ENCODE peak calls at places on chromosome 1, in ten cellular contexts. A is breast epithelium, E is mammary epithelial cell, S is A673, M is pancreas, P is adrenal gland, U is Panc1, D is colonic mucosa, I is heart right ventricle, G is left lung. L is an unnamed sample. For H3K4me1, the result is how much of the 10 kb centered on the place peaks cover.

GRCh38 chr1:178055093-178055492 is 38.8 kb upstream of the RASAL2 start:
- DNase-seq in A (no peak), E (no peak), S (no peak), M (no peak), P (peak), U (peak), D (peak), I (peak), G (peak), L (peak)

GRCh38 chr1:81607886-81608285 is 192.8 kb upstream of the ADGRL2 start:
- DNase-seq in A (no peak), E (no peak), S (no peak), M (no peak), P (no peak), U (no peak), D (no peak), I (no peak), G (no peak), L (no peak)

GRCh38 chr1:84574936-84575335 is 696 bp upstream of the CTBS start:
- DNase-seq in A (no peak), E (no peak), S (no peak), M (no peak), P (no peak), U (no peak), D (no peak), I (no peak), G (no peak), L (no peak)

GRCh38 chr1:234731371-234732085 is 121.5 kb upstream of the IRF2BP2 start:
- DNase-seq in A (no peak), E (peak), S (no peak), M (no peak), P (no peak), U (no peak), D (no peak), I (no peak), G (no peak), L (no peak)

GRCh38 chr1:41017141-41018024 is 4.1 kb downstream of the SLFNL1 start:
- DNase-seq in A (no peak), E (no peak), S (no peak), M (no peak), P (no peak), U (no peak), D (no peak), I (no peak), G (no peak), L (no peak)

GRCh38 chr1:54335396-54336056 is 70.7 kb downstream of the SSBP3 start:
- DNase-seq in A (no peak), E (peak), S (peak), M (peak), P (peak), U (no peak), D (peak), I (peak), G (peak), L (peak)

GRCh38 chr1:85374160-85374559 is 90.8 kb downstream of the DDAH1 start:
- DNase-seq in A (no peak), E (peak), S (no peak), M (no peak), P (peak), U (peak), D (no peak), I (no peak), G (no peak), L (no peak)

GRCh38 chr1:38052750-38053415 is 6.3 kb upstream of the POU3F1 start:
- DNase-seq in A (no peak), E (no peak), S (no peak), M (no peak), P (no peak), U (no peak), D (no peak), I (no peak), G (no peak), L (no peak)

GRCh38 chr1:46166521-46167462 is 8.1 kb upstream of the TSPAN1 start:
- DNase-seq in A (no peak), E (no peak), S (no peak), M (no peak), P (peak), U (no peak), D (peak), I (peak), G (peak), L (peak)

GRCh38 chr1:28249013-28249870 is 10.1 kb upstream of the SESN2 start:
- DNase-seq in A (no peak), E (peak), S (peak), M (peak), P (peak), U (no peak), D (peak), I (peak), G (peak), L (no peak)

GRCh38 chr1:5141750-5142149 is 487.3 kb downstream of the AJAP1 start:
- DNase-seq in A (no peak), E (no peak), S (no peak), M (peak), P (no peak), U (no peak), D (no peak), I (no peak), G (no peak), L (no peak)

GRCh38 chr1:229855999-229856650 is 210.9 kb upstream of the GALNT2 start:
- DNase-seq in A (no peak), E (no peak), S (no peak), M (peak), P (no peak), U (no peak), D (no peak), I (no peak), G (no peak), L (no peak)

GRCh38 chr1:32014199-32014936 is 700 bp downstream of the KHDRBS1 start:
- DNase-seq in A (peak), E (peak), S (peak), M (peak), P (peak), U (no peak), D (peak), I (peak), G (peak), L (peak)

GRCh38 chr1:34816778-34817177 is 24.0 kb downstream of the GJA4 start:
- DNase-seq in A (no peak), E (no peak), S (no peak), M (no peak), P (no peak), U (no peak), D (peak), I (no peak), G (no peak), L (no peak)

GRCh38 chr1:37250371-37250770 is 216.1 kb upstream of the GRIK3 start:
- DNase-seq in A (no peak), E (no peak), S (no peak), M (no peak), P (no peak), U (no peak), D (no peak), I (no peak), G (no peak), L (no peak)

GRCh38 chr1:2894381-2895041 is 93.0 kb upstream of the TTC34 start:
- DNase-seq in A (no peak), E (no peak), S (no peak), M (no peak), P (no peak), U (no peak), D (no peak), I (no peak), G (no peak), L (no peak)

GRCh38 chr1:228034954-228035837 is 28.4 kb downstream of the WNT3A start:
- DNase-seq in A (peak), E (no peak), S (no peak), M (no peak), P (no peak), U (no peak), D (no peak), I (no peak), G (peak), L (no peak)

GRCh38 chr1:178031856-178032320 is 62.0 kb upstream of the RASAL2 start:
- DNase-seq in A (peak), E (peak), S (peak), M (peak), P (peak), U (no peak), D (peak), I (peak), G (peak), L (peak)

GRCh38 chr1:22794691-22795090 is 84.1 kb downstream of the EPHB2 start:
- DNase-seq in A (no peak), E (no peak), S (no peak), M (no peak), P (no peak), U (no peak), D (peak), I (no peak), G (no peak), L (peak)

GRCh38 chr1:89262643-89263042 is 10.0 kb downstream of the GBP5 start:
- DNase-seq in A (no peak), E (peak), S (peak), M (no peak), P (no peak), U (no peak), D (no peak), I (no peak), G (no peak), L (no peak)

GRCh38 chr1:30763654-30764248 is 6.2 kb upstream of the LAPTM5 start:
- DNase-seq in A (no peak), E (no peak), S (no peak), M (no peak), P (peak), U (no peak), D (no peak), I (no peak), G (no peak), L (no peak)

GRCh38 chr1:21778405-21778727 is 4.6 kb downstream of the USP48 start:
- DNase-seq in A (no peak), E (no peak), S (no peak), M (no peak), P (no peak), U (no peak), D (no peak), I (no peak), G (no peak), L (no peak)

GRCh38 chr1:21764615-21765423 is 18.1 kb downstream of the USP48 start:
- DNase-seq in A (no peak), E (peak), S (peak), M (peak), P (peak), U (no peak), D (no peak), I (peak), G (peak), L (peak)

GRCh38 chr1:66446261-66447001 is 87.5 kb upstream of the SGIP1 start:
- DNase-seq in A (no peak), E (peak), S (peak), M (peak), P (no peak), U (peak), D (peak), I (no peak), G (no peak), L (peak)

GRCh38 chr1:150235436-150235851 is 468 bp downstream of the ANP32E start:
- DNase-seq in A (peak), E (no peak), S (peak), M (no peak), P (no peak), U (no peak), D (no peak), I (no peak), G (no peak), L (no peak)

DNA sequence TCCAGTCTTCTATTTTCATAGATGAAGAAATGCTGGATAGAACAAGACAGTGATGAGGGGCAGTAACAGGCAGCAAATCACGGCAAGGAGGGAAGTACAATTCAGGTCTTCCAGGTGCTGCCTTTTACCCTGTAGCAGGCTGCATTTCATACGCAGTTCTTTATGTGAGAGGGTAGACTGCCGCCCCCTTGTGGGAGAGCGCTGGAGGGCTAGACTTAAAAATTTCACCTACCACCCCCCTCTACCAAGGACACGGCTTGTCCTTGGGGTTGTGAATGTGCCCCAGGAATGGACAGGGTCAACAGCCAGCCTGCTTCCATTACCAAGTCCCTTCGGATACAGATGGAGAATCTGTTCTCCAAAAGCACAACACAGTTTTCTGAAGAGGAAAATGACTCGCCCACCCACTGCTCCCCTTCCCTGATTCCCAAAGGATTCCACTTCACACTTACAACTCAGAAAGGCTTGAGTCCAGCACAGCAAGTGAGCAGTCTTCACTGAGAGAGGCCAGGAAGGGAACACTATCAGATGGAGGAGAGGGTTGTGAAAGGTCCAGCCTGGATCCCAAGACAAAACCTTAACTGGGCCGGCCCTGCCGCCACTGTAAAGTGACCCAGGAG is 7.4 kb downstream of the WDR77 start:
- DNase-seq in A (no peak), E (no peak), S (peak), M (no peak), P (no peak), U (no peak), D (peak), I (no peak), G (no peak), L (peak)
- TF ChIP-seq CTCF in A (no peak), E (peak), S (peak), M (no peak), P (no peak), U (peak), D (peak), I (peak), G (no peak), L (peak)

GRCh38 chr1:207362962-207363858 is 41.7 kb downstream of the CD55 start:
- DNase-seq in A (no peak), E (peak), S (no peak), M (no peak), P (no peak), U (no peak), D (no peak), I (no peak), G (no peak), L (no peak)

GRCh38 chr1:207365063-207365462 is 43.6 kb downstream of the CD55 start:
- DNase-seq in A (no peak), E (no peak), S (no peak), M (no peak), P (no peak), U (no peak), D (no peak), I (no peak), G (no peak), L (no peak)

GRCh38 chr1:207361910-207362309 is 40.4 kb downstream of the CD55 start:
- DNase-seq in A (no peak), E (no peak), S (no peak), M (no peak), P (no peak), U (no peak), D (no peak), I (no peak), G (no peak), L (no peak)

GRCh38 chr1:207366022-207366421 is 44.5 kb downstream of the CD55 start:
- DNase-seq in A (no peak), E (no peak), S (no peak), M (no peak), P (no peak), U (no peak), D (no peak), I (no peak), G (no peak), L (no peak)

GRCh38 chr1:207364622-207365021 is 43.1 kb downstream of the CD55 start:
- DNase-seq in A (no peak), E (no peak), S (no peak), M (no peak), P (no peak), U (no peak), D (no peak), I (no peak), G (no peak), L (no peak)
- H3K4me1 ChIP-seq in A (under half), E (under half), S (under half), M (under half), P (under half), U (under half), D (under half), I (under half), G (under half), L (under half)

GRCh38 chr1:162502077-162502476 is 4.5 kb downstream of the UHMK1 start:
- DNase-seq in A (no peak), E (no peak), S (no peak), M (no peak), P (no peak), U (no peak), D (no peak), I (no peak), G (no peak), L (no peak)
- H3K27ac ChIP-seq in A (no peak), E (no peak), S (no peak), M (no peak), P (no peak), U (no peak), D (no peak), I (no peak), G (no peak), L (no peak)

GRCh38 chr1:29416267-29416666 is 179.9 kb downstream of the PTPRU start:
- DNase-seq in A (no peak), E (no peak), S (no peak), M (no peak), P (no peak), U (no peak), D (no peak), I (no peak), G (no peak), L (no peak)
- TF ChIP-seq CTCF in A (peak), E (peak), S (peak), M (no peak), P (no peak), U (peak), D (no peak), I (no peak), G (no peak), L (no peak)

DNA sequence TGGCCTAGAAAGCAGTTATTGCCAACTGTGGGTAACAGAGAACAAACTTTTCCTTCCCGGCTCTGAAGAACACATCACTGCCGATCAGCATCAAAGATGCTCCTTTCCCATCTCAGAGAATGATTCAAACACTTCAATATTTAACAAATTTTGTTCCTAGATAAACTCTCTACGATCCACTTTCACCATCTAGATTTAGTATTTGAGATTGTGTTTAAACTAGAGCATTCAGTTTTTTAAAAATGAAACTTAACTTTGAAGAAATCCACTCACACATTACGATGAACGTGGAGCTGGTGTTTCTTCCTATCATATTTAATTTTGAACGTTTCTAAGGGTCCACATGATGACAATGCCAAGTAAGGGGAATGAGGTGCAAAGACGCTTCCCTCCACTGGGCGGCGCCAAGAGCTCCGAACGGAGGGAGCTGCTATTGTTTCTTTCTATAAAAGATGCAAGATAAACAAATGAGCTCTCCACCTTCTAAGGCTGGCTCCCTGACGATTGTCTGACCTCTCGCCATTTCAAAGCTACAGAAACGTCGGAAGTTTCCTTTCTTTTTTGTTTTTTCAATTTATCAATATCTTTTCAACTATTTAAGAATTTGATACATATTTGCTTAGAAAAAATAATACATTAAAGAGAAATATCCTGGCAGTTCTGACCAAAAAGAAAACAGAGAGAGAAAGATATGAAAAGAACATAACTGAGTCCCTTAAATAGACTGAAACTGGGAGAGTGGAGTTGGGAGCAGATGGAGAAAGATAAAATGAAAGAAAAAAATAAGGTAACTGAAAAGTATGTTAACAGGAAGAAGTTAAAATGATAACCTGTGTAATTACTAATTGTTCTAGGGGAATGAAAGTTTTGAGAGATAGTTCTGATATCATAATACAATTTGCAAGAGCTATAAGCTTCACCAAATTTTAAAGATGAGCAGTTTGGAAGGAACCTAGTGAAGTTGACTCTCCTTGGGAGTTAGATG is 4.4 kb upstream of the BARHL2 start:
- DNase-seq in A (no peak), E (peak), S (peak), M (no peak), P (peak), U (peak), D (peak), I (peak), G (no peak), L (peak)
- H3K4me1 ChIP-seq in A (under half), E (under half), S (under half), M (under half), P (under half), U (under half), D (under half), I (under half), G (under half), L (under half)

DNA sequence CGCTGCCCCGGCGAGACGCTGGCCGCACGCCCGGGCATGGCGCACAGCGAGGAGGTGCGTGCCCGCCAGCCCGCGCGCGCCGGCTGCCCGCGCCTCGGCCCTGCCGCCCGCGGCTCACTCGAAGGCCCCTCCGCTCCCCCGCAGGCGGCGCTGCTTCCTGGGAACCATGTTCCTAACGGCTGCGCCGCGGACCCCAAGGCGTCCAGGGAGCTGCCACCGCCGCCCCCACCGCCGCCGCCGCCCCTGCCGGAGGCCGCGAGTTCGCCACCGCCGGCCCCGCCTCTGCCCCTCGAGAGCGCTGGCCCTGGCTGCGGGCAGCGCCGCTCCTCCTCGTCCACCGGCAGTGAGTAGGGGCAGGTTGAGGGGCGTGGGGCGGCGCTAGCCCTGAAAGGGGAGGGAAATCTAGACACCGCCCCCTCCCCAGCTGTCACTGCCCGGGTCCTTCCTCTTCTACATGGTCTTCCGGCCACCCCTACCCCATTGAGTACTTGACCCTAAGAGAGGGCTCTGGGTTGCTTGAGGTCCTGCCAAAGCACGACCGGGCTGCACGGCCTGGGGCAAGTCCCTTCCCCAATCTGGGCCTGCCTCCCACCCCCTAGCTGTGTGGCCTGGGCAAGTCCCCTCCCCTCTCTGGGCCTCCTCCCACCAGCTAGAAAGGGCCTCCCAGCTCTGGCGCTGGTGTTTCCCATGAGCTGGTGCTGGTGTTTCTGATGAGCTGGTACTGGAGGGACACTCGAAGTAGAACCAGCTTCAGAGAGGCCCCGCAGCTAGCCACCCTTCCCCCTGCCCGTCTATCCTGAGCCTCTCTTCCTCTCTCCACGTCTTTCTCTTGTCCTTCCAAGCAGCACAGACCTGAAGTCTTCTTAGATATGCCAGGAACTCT is 17.0 kb downstream of the TNFRSF25 start:
- DNase-seq in A (no peak), E (no peak), S (peak), M (no peak), P (no peak), U (no peak), D (no peak), I (no peak), G (no peak), L (no peak)
- H3K27ac ChIP-seq in A (no peak), E (no peak), S (no peak), M (no peak), P (no peak), U (no peak), D (peak), I (no peak), G (no peak), L (no peak)